ENCODE peak calls at places on chromosomes 13 and 19, in nine cellular contexts. U is nephron progenitor cell; P is right lobe of liver; E is HTR-8/SVneo; I is psoas muscle; K is head of caudate nucleus; B is PC-3; Y is naive thymus-derived CD4-positive, alpha-beta T cell; L is GM23248. J is an unnamed sample.

GRCh38 chr19:3163230-3163886 is 15.2 kb upstream of the S1PR4 start:
- DNase-seq in L (peak), I (no peak), K (peak), U (peak), Y (peak), B (peak), E (peak), P (peak), J (peak)

GRCh38 chr13:107545946-107546502 is 669.3 kb downstream of the LIG4 start:
- DNase-seq in E (no peak), I (no peak), P (no peak), K (no peak), Y (no peak), B (no peak), L (no peak), U (no peak), J (no peak)

GRCh38 chr13:106967391-106967790 is 399.5 kb upstream of the ARGLU1 start:
- DNase-seq in B (no peak), L (no peak), K (no peak), E (no peak), P (no peak), I (no peak), Y (no peak), U (no peak), J (no peak)

GRCh38 chr13:21402586-21403307 is 56.4 kb downstream of the ZDHHC20 start:
- DNase-seq in P (no peak), L (peak), U (no peak), B (peak), E (no peak), I (no peak), Y (no peak), K (no peak), J (no peak)

GRCh38 chr13:111792956-111793355 is 274.0 kb upstream of the SOX1 start:
- DNase-seq in E (no peak), L (no peak), I (no peak), B (peak), P (no peak), K (no peak), U (no peak), Y (no peak), J (no peak)

GRCh38 chr19:3359850-3360493 is 6.4 kb upstream of the NFIC start:
- DNase-seq in K (no peak), P (no peak), Y (no peak), U (peak), B (no peak), L (peak), E (no peak), I (no peak), J (no peak)

GRCh38 chr19:17902701-17903100 is 30.1 kb upstream of the CCDC124 start:
- DNase-seq in Y (no peak), P (no peak), L (peak), B (no peak), E (peak), I (no peak), K (no peak), U (no peak), J (no peak)

GRCh38 chr13:34931572-34931971 is 10.5 kb upstream of the NBEA start:
- DNase-seq in E (no peak), Y (no peak), U (no peak), L (peak), I (no peak), K (no peak), P (no peak), B (peak), J (no peak)

GRCh38 chr13:43878897-43879322 is 630 bp downstream of the CCDC122 start:
- DNase-seq in P (peak), Y (no peak), K (peak), B (peak), I (peak), U (no peak), L (peak), E (peak), J (peak)

GRCh38 chr19:48489608-48490216 is 20.5 kb downstream of the CYTH2 start:
- DNase-seq in L (peak), U (peak), B (peak), K (peak), E (peak), P (peak), Y (peak), I (peak), J (peak)

GRCh38 chr13:86282450-86282849 is 483.2 kb upstream of the SLITRK6 start:
- DNase-seq in L (no peak), E (no peak), I (no peak), Y (no peak), P (no peak), K (no peak), U (no peak), B (peak), J (no peak)

J was measured in neural progenitor cell.